ENCODE peak calls at places on chromosomes 11 and 22, in seven cellular contexts. U is astrocyte of the spinal cord, L is kidney, K is CD14-positive monocyte, R is body of pancreas, T is astrocyte, C is left ventricle myocardium inferior. A is an unnamed sample.
A peak's percentile ranks its signal among the peaks of the same experiment; 100 is the strongest.

GRCh38 chr11:111586305-111586915 is 15.8 kb upstream of the SIK2 start:
- DNase-seq in U (peak; percentile 72), T (peak; percentile 40), C (no peak), L (no peak), K (no peak), R (peak; percentile 61), A (no peak)

GRCh38 chr11:94806436-94806835 is 38.3 kb downstream of the AMOTL1 start:
- DNase-seq in T (no peak), L (no peak), C (no peak), K (no peak), R (no peak), U (no peak), A (no peak)

GRCh38 chr11:47393163-47394049 is 15.0 kb upstream of the SLC39A13 start:
- DNase-seq in U (peak; percentile 65), R (no peak), K (peak; percentile 82), L (peak; percentile 63), T (peak; percentile 57), C (peak; percentile 47), A (no peak)

GRCh38 chr11:126607374-126607773 is 251.9 kb downstream of the ST3GAL4 start:
- DNase-seq in U (peak; percentile 65), K (no peak), C (no peak), T (peak; percentile 27), R (peak; percentile 71), L (no peak), A (no peak)

GRCh38 chr22:46067159-46068111 is 82.9 kb upstream of the PPARA start:
- DNase-seq in L (peak; percentile 32), C (peak; percentile 15), R (peak; percentile 37), K (no peak), T (no peak), U (peak; percentile 44), A (no peak)

GRCh38 chr22:22953796-22954195 is 66.2 kb downstream of the IGLL5 start:
- DNase-seq in R (no peak), C (no peak), K (no peak), T (no peak), L (no peak), U (no peak), A (no peak)

GRCh38 chr11:38824573-38824972 is 2226.5 kb upstream of the RAG2 start:
- DNase-seq in K (no peak), R (no peak), C (no peak), T (no peak), U (no peak), L (no peak), A (no peak)

GRCh38 chr22:45125198-45125597 is 38.5 kb upstream of the NUP50 start:
- DNase-seq in C (no peak), K (no peak), L (no peak), T (peak; percentile 57), U (peak; percentile 50), R (no peak), A (peak; percentile 46)

GRCh38 chr11:34837246-34837856 is 78.8 kb downstream of the APIP start:
- DNase-seq in L (no peak), R (no peak), U (no peak), K (no peak), C (no peak), T (no peak), A (no peak)

GRCh38 chr11:34846467-34846866 is 69.7 kb downstream of the APIP start:
- DNase-seq in K (no peak), R (no peak), T (no peak), L (no peak), U (no peak), C (no peak), A (no peak)

GRCh38 chr11:34839969-34840368 is 76.2 kb downstream of the APIP start:
- DNase-seq in K (no peak), C (no peak), L (no peak), U (no peak), T (no peak), R (no peak), A (no peak)

GRCh38 chr11:34844466-34845112 is 71.6 kb downstream of the APIP start:
- DNase-seq in L (no peak), R (no peak), C (no peak), U (no peak), T (no peak), K (no peak), A (no peak)

GRCh38 chr11:34840736-34841386 is 75.3 kb downstream of the APIP start:
- DNase-seq in C (no peak), K (peak; percentile 55), L (no peak), U (no peak), R (peak; percentile 62), T (no peak), A (no peak)
- TF ChIP-seq CTCF in C (peak; percentile 45), K (peak; percentile 88), L (peak; percentile 10), U (peak; percentile 57), R (no peak), T (peak; percentile 19), A (peak; percentile 60)

DNA sequence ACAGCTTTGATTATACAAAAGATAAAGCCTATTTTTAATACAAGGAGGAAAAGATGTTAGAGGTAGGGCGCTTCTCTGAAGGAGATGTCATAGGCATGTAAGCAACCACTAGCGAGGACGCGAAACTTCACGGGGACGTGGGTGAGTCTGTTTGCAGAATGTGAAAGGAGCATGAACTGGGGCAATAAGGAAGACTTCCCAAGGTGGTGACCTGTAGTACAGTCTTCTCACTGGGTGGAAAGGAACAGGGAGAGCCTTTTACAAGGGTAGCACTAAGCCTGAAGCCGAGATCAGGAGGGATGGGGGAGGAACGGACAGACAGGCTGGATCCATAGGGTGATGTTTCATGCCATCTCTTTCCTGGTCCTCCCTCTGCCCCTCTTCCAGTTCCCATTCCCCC is 10.0 kb upstream of the MICAL2 start:
- DNase-seq in T (no peak), C (no peak), U (no peak), R (no peak), K (no peak), L (no peak), A (no peak)
- TF ChIP-seq CTCF in T (no peak), C (no peak), U (no peak), R (no peak), K (no peak), L (no peak), A (no peak)

DNA sequence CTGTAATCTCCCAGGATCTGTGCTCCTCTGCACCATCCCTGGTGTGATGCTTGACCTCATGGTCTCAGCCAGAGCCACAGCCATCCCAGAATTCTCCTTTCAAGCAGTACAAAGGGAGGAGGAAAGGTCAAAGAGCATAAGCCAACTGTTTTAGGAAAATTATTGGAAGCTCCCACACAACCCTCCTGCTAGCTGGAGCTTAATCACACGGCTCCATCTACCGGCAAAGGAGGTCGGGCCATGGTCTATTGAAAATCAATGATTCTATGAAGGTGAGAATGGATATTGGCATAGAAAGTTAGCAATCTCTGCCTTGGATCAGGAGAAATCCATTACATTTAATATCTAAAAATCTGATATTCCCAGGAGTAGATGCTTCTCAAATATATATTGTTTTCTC is 259.5 kb downstream of the NTM start:
- DNase-seq in C (no peak), L (no peak), R (no peak), U (no peak), K (no peak), T (no peak), A (no peak)
- TF ChIP-seq CTCF in C (no peak), L (no peak), R (no peak), U (peak; percentile 41), K (no peak), T (no peak), A (peak; percentile 30)

GRCh38 chr22:28741758-28742561 is at the start of the genes CHEK2 and HSCB:
- DNase-seq in L (peak; percentile 99), K (peak; percentile 97), C (peak; percentile 99), R (peak; percentile 98), U (peak; percentile 99), T (peak; percentile 97), A (peak; percentile 99)
- TF ChIP-seq CTCF in L (no peak), K (no peak), C (peak; percentile 21), R (no peak), U (no peak), T (no peak), A (peak; percentile 32)

GRCh38 chr11:121119444-121119843 is 18.4 kb downstream of the TECTA start:
- DNase-seq in T (no peak), K (no peak), C (no peak), U (no peak), R (no peak), L (no peak), A (no peak)
- TF ChIP-seq CTCF in T (no peak), K (no peak), C (no peak), U (no peak), R (no peak), L (no peak), A (no peak)

DNA sequence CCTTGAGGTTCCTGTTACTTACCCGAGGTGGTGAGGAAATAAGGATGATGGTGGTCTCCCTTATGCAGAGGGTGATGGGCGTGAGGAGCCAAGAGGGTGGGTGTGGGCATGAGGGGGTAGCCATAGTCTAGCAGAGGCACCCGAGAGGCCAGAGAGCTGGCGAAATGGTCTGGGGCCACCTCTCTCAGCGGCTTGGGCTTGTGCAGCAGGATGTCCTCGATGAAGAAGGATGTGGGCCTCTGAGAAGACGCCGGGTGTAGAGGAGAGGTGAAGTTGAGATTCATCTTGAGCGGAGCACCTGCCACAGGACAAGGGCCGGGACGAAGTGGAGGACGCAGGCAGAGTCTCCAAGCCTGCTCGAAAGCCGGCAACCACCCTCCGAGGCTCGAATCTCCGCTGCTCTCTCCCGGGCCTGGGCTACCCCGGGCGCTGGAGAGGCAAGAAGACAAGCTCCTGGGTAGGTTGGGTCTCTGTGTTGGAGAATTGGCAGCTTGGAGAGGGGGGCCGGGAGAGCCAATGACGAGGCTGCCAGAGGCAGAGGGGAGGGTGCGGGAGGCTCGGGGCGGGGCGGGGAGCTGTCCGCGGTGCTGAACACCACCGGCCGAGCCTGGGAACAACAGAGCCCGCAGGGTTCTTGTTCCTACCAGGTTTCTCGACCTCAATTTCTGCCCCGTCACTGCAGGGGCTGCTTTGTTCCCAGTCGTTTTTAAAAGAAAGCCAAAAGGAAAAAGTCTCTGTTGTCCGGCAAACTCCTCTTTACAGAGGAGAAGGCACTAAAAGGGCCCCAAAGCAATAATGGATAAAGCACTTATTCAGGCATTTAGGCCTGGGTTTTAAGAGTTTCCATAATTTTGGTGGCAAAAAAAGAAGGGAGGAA is at the start of gene BSX:
- DNase-seq in U (peak; percentile 47), L (peak; percentile 80), T (peak; percentile 8), R (peak; percentile 71), C (peak; percentile 58), K (no peak), A (no peak)
- TF ChIP-seq CTCF in U (no peak), L (no peak), T (no peak), R (no peak), C (no peak), K (no peak), A (no peak)

A was measured in chondrocyte.